ENCODE peak calls at places on chromosomes 7 and 10, in ten cellular contexts. One of them, this sample, is unnamed.

GRCh38 chr10:123795846-123796590 is 95.6 kb downstream of the CPXM2 start:
- DNase-seq in stomach: no peak
- DNase-seq in Panc1: no peak
- DNase-seq in WERI-Rb-1: no peak
- DNase-seq in gastrocnemius medialis: no peak
- DNase-seq in kidney epithelial cell: no peak
- DNase-seq in CD8-positive, alpha-beta T cell: no peak
- DNase-seq in cardiac muscle cell: no peak
- DNase-seq in left ventricle myocardium inferior: no peak
- DNase-seq in upper lobe of right lung: no peak
- DNase-seq in this sample: no peak

GRCh38 chr7:25901658-25902057 is 250.3 kb upstream of the NFE2L3 start:
- DNase-seq in stomach: no peak
- DNase-seq in gastrocnemius medialis: no peak
- DNase-seq in kidney epithelial cell: no peak
- DNase-seq in CD8-positive, alpha-beta T cell: no peak
- DNase-seq in upper lobe of right lung: no peak
- DNase-seq in Panc1: no peak
- DNase-seq in left ventricle myocardium inferior: no peak
- DNase-seq in WERI-Rb-1: no peak
- DNase-seq in cardiac muscle cell: no peak
- DNase-seq in this sample: no peak

GRCh38 chr10:20892011-20892585 is 5.0 kb downstream of the NEBL start:
- DNase-seq in upper lobe of right lung: no peak
- DNase-seq in stomach: no peak
- DNase-seq in Panc1: no peak
- DNase-seq in CD8-positive, alpha-beta T cell: no peak
- DNase-seq in WERI-Rb-1: no peak
- DNase-seq in cardiac muscle cell: peak; percentile 38
- DNase-seq in left ventricle myocardium inferior: peak; percentile 50
- DNase-seq in gastrocnemius medialis: no peak
- DNase-seq in kidney epithelial cell: no peak
- DNase-seq in this sample: no peak

GRCh38 chr10:34235164-34235832 is 579.8 kb downstream of the PARD3 start:
- DNase-seq in Panc1: no peak
- DNase-seq in gastrocnemius medialis: no peak
- DNase-seq in left ventricle myocardium inferior: no peak
- DNase-seq in kidney epithelial cell: no peak
- DNase-seq in WERI-Rb-1: no peak
- DNase-seq in upper lobe of right lung: no peak
- DNase-seq in stomach: no peak
- DNase-seq in CD8-positive, alpha-beta T cell: no peak
- DNase-seq in cardiac muscle cell: no peak
- DNase-seq in this sample: no peak

GRCh38 chr7:35716038-35716803 is 21.3 kb upstream of the HERPUD2 start:
- DNase-seq in CD8-positive, alpha-beta T cell: no peak
- DNase-seq in stomach: peak; percentile 59
- DNase-seq in WERI-Rb-1: no peak
- DNase-seq in kidney epithelial cell: no peak
- DNase-seq in Panc1: no peak
- DNase-seq in upper lobe of right lung: no peak
- DNase-seq in left ventricle myocardium inferior: no peak
- DNase-seq in gastrocnemius medialis: peak; percentile 57
- DNase-seq in cardiac muscle cell: peak; percentile 40
- DNase-seq in this sample: no peak

GRCh38 chr7:116122972-116123595 is 87.3 kb upstream of the TES start:
- DNase-seq in upper lobe of right lung: no peak
- DNase-seq in kidney epithelial cell: peak; percentile 7
- DNase-seq in CD8-positive, alpha-beta T cell: no peak
- DNase-seq in Panc1: peak; percentile 17
- DNase-seq in left ventricle myocardium inferior: no peak
- DNase-seq in WERI-Rb-1: no peak
- DNase-seq in cardiac muscle cell: no peak
- DNase-seq in gastrocnemius medialis: no peak
- DNase-seq in stomach: no peak
- DNase-seq in this sample: no peak

GRCh38 chr10:22647244-22647643 is 67.1 kb downstream of the PIP4K2A start:
- DNase-seq in Panc1: no peak
- DNase-seq in CD8-positive, alpha-beta T cell: no peak
- DNase-seq in left ventricle myocardium inferior: no peak
- DNase-seq in gastrocnemius medialis: no peak
- DNase-seq in WERI-Rb-1: no peak
- DNase-seq in upper lobe of right lung: no peak
- DNase-seq in cardiac muscle cell: no peak
- DNase-seq in stomach: no peak
- DNase-seq in kidney epithelial cell: no peak
- DNase-seq in this sample: no peak

GRCh38 chr10:55374917-55375316 is 573.9 kb upstream of the PCDH15 start:
- DNase-seq in WERI-Rb-1: no peak
- DNase-seq in Panc1: no peak
- DNase-seq in gastrocnemius medialis: no peak
- DNase-seq in stomach: no peak
- DNase-seq in CD8-positive, alpha-beta T cell: no peak
- DNase-seq in left ventricle myocardium inferior: no peak
- DNase-seq in cardiac muscle cell: no peak
- DNase-seq in upper lobe of right lung: no peak
- DNase-seq in kidney epithelial cell: no peak
- DNase-seq in this sample: no peak

GRCh38 chr7:2019693-2020511 is 212.8 kb downstream of the MAD1L1 start:
- DNase-seq in left ventricle myocardium inferior: peak; percentile 77
- DNase-seq in gastrocnemius medialis: peak; percentile 44
- DNase-seq in CD8-positive, alpha-beta T cell: no peak
- DNase-seq in cardiac muscle cell: no peak
- DNase-seq in WERI-Rb-1: peak; percentile 58
- DNase-seq in stomach: no peak
- DNase-seq in upper lobe of right lung: peak; percentile 89
- DNase-seq in Panc1: no peak
- DNase-seq in kidney epithelial cell: peak; percentile 37
- DNase-seq in this sample: peak; percentile 44

GRCh38 chr7:149027560-149028345 is 552 bp downstream of the PDIA4 start:
- DNase-seq in stomach: no peak
- DNase-seq in left ventricle myocardium inferior: no peak
- DNase-seq in WERI-Rb-1: no peak
- DNase-seq in gastrocnemius medialis: no peak
- DNase-seq in CD8-positive, alpha-beta T cell: no peak
- DNase-seq in Panc1: no peak
- DNase-seq in kidney epithelial cell: no peak
- DNase-seq in upper lobe of right lung: no peak
- DNase-seq in cardiac muscle cell: peak; percentile 30
- DNase-seq in this sample: no peak

GRCh38 chr10:73648252-73648651 is 7.0 kb upstream of the MYOZ1 start:
- DNase-seq in CD8-positive, alpha-beta T cell: no peak
- DNase-seq in cardiac muscle cell: no peak
- DNase-seq in gastrocnemius medialis: no peak
- DNase-seq in WERI-Rb-1: no peak
- DNase-seq in upper lobe of right lung: no peak
- DNase-seq in kidney epithelial cell: no peak
- DNase-seq in stomach: no peak
- DNase-seq in Panc1: no peak
- DNase-seq in left ventricle myocardium inferior: peak; percentile 46
- DNase-seq in this sample: no peak

GRCh38 chr7:116139007-116139406 is 71.3 kb upstream of the TES start:
- DNase-seq in WERI-Rb-1: no peak
- DNase-seq in cardiac muscle cell: peak; percentile 88
- DNase-seq in stomach: no peak
- DNase-seq in left ventricle myocardium inferior: no peak
- DNase-seq in gastrocnemius medialis: no peak
- DNase-seq in kidney epithelial cell: no peak
- DNase-seq in Panc1: no peak
- DNase-seq in CD8-positive, alpha-beta T cell: no peak
- DNase-seq in upper lobe of right lung: no peak
- DNase-seq in this sample: no peak

GRCh38 chr10:102744374-102745051 is 765 bp downstream of the WBP1L start:
- DNase-seq in CD8-positive, alpha-beta T cell: peak; percentile 3
- DNase-seq in WERI-Rb-1: no peak
- DNase-seq in gastrocnemius medialis: peak; percentile 68
- DNase-seq in stomach: peak; percentile 31
- DNase-seq in Panc1: no peak
- DNase-seq in upper lobe of right lung: no peak
- DNase-seq in left ventricle myocardium inferior: no peak
- DNase-seq in kidney epithelial cell: no peak
- DNase-seq in cardiac muscle cell: no peak
- DNase-seq in this sample: no peak

GRCh38 chr7:112500619-112501018 is 19.8 kb downstream of the LSMEM1 start:
- DNase-seq in Panc1: no peak
- DNase-seq in upper lobe of right lung: no peak
- DNase-seq in stomach: no peak
- DNase-seq in kidney epithelial cell: no peak
- DNase-seq in gastrocnemius medialis: no peak
- DNase-seq in CD8-positive, alpha-beta T cell: no peak
- DNase-seq in cardiac muscle cell: no peak
- DNase-seq in WERI-Rb-1: no peak
- DNase-seq in left ventricle myocardium inferior: no peak
- DNase-seq in this sample: no peak

DNA sequence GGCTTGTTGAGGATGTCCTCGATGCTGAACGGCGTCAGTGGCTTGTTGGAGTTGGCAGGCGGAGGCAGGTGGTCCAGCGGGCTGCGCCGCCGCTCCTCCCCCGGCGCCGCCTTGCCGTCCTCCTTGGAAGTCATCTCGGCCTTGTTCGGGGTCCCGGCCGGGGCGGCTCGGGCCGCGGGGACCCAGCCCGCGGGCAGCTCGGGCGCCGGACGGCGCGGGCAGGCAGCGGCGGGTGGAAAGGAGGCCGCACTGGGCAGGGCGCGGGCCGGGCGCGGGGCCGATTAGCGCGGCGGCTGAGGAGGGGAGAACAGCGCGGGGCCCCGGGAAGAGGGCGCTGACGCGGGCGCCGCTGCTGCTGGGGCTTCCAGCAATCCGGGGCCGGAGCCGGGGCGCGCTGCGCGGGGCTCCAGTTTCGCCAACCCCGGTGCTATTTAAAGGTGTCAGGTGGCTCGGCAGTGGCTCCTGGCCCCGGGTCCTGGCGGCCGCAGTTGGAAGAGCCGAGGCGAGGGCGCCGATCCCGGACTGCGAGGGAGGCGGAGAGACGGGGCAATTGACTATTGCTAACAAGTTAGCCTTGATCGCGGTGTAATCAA is 485 bp downstream of the LBX1 start:
- DNase-seq in upper lobe of right lung: no peak
- DNase-seq in CD8-positive, alpha-beta T cell: no peak
- DNase-seq in kidney epithelial cell: no peak
- DNase-seq in left ventricle myocardium inferior: no peak
- DNase-seq in stomach: no peak
- DNase-seq in WERI-Rb-1: peak; percentile 44
- DNase-seq in gastrocnemius medialis: peak; percentile 87
- DNase-seq in Panc1: no peak
- DNase-seq in cardiac muscle cell: peak; percentile 45
- DNase-seq in this sample: no peak
- H3K4me3 ChIP-seq in upper lobe of right lung: peak overlapping the region; percentile 31
- H3K4me3 ChIP-seq in CD8-positive, alpha-beta T cell: no peak overlapping the region
- H3K4me3 ChIP-seq in kidney epithelial cell: no peak overlapping the region
- H3K4me3 ChIP-seq in left ventricle myocardium inferior: peak overlapping the region; percentile 51
- H3K4me3 ChIP-seq in stomach: peak overlapping the region; percentile 18
- H3K4me3 ChIP-seq in WERI-Rb-1: peak overlapping the region; percentile 66
- H3K4me3 ChIP-seq in gastrocnemius medialis: peak overlapping the region; percentile 73
- H3K4me3 ChIP-seq in Panc1: peak overlapping the region; percentile 48
- H3K4me3 ChIP-seq in cardiac muscle cell: peak overlapping the region; percentile 12
- H3K4me3 ChIP-seq in this sample: no peak overlapping the region

DNA sequence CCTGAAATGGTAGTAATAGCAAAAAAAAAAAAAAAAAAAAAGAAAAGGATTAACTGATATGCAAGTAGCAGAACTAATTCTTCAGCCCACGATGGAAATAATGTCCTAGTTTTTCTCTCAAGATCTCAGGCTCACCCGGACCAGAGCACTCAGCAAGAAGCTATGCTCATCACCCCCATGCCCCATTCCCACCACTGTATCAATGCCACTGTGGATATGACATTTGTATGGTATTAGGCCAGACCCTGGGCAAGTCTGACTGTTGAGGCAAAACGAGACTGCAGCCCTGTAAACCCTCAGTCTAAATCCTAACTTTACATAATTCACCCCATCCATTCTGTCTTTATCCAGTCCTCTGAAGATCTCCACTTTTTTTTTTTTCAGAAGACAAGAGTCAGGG is 186.1 kb upstream of the KLF14 start:
- DNase-seq in WERI-Rb-1: no peak
- DNase-seq in cardiac muscle cell: no peak
- DNase-seq in gastrocnemius medialis: no peak
- DNase-seq in stomach: no peak
- DNase-seq in CD8-positive, alpha-beta T cell: no peak
- DNase-seq in upper lobe of right lung: no peak
- DNase-seq in Panc1: no peak
- DNase-seq in left ventricle myocardium inferior: no peak
- DNase-seq in kidney epithelial cell: no peak
- DNase-seq in this sample: no peak
- H3K36me3 ChIP-seq in WERI-Rb-1: no peaks in the 10 kb centered on the region
- H3K36me3 ChIP-seq in cardiac muscle cell: no peaks in the 10 kb centered on the region
- H3K36me3 ChIP-seq in gastrocnemius medialis: no peaks in the 10 kb centered on the region
- H3K36me3 ChIP-seq in stomach: no peaks in the 10 kb centered on the region
- H3K36me3 ChIP-seq in CD8-positive, alpha-beta T cell: peaks cover 13% of the 10 kb centered on the region
- H3K36me3 ChIP-seq in upper lobe of right lung: peaks cover 7% of the 10 kb centered on the region
- H3K36me3 ChIP-seq in Panc1: peaks cover 5% of the 10 kb centered on the region
- H3K36me3 ChIP-seq in left ventricle myocardium inferior: no peaks in the 10 kb centered on the region
- H3K36me3 ChIP-seq in kidney epithelial cell: no peaks in the 10 kb centered on the region
- H3K36me3 ChIP-seq in this sample: peaks cover 10% of the 10 kb centered on the region

DNA sequence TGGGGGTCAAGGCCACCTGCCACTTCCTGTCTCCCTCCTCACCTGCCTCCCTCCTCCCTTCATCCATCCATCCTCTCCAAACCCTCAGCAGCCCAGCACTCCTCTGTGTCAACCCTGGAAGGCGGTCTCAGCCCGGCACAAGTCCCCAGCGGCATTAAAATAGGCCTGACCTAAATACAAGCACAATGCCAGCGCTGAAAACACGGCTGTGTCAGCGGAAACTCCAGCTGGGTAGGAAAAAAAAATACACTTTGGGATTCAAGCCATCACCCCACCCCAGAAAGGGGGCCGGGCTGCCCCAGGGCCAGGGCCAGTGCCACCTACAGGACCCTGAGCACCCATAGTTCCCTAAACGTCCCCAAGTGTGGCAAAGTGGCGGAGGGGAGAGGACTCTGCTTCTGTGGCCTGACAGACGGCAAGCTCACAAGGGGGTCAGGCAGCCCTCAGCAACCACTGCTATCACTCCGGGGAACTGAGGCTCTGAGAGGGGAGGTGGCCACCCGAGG is 22.7 kb upstream of the GTF2IRD1 start:
- DNase-seq in gastrocnemius medialis: peak; percentile 59
- DNase-seq in Panc1: no peak
- DNase-seq in upper lobe of right lung: no peak
- DNase-seq in left ventricle myocardium inferior: no peak
- DNase-seq in kidney epithelial cell: no peak
- DNase-seq in stomach: no peak
- DNase-seq in WERI-Rb-1: no peak
- DNase-seq in cardiac muscle cell: no peak
- DNase-seq in CD8-positive, alpha-beta T cell: no peak
- DNase-seq in this sample: no peak
- TF ChIP-seq CTCF in gastrocnemius medialis: no peak
- TF ChIP-seq CTCF in Panc1: no peak
- TF ChIP-seq CTCF in upper lobe of right lung: no peak
- TF ChIP-seq CTCF in left ventricle myocardium inferior: no peak
- TF ChIP-seq CTCF in kidney epithelial cell: no peak
- TF ChIP-seq CTCF in stomach: no peak
- TF ChIP-seq CTCF in WERI-Rb-1: no peak
- TF ChIP-seq CTCF in cardiac muscle cell: no peak
- TF ChIP-seq CTCF in CD8-positive, alpha-beta T cell: no peak
- TF ChIP-seq CTCF in this sample: no peak

DNA sequence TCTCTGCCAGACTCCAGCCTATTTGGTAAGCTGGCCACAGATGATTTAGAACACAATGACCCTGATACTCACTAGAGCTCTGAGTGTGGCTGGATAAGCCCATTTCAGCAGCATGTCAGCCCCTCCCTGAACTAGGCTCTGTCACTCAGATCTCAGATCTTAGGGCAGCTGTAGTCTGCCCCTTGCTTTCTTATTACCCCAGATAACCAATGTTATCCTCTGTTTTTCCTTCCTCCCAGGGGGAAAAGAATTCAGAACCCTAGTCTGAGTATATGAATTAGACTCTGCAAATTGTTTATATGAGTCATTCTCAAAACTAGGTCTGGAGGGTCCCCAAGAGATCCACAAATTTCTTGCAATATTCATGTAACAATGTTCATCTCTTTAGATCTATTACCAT is 286.2 kb downstream of the KCNMA1 start:
- DNase-seq in gastrocnemius medialis: no peak
- DNase-seq in upper lobe of right lung: no peak
- DNase-seq in kidney epithelial cell: no peak
- DNase-seq in left ventricle myocardium inferior: no peak
- DNase-seq in CD8-positive, alpha-beta T cell: no peak
- DNase-seq in cardiac muscle cell: peak; percentile 3
- DNase-seq in stomach: no peak
- DNase-seq in Panc1: no peak
- DNase-seq in WERI-Rb-1: peak; percentile 50
- DNase-seq in this sample: no peak
- H3K4me3 ChIP-seq in gastrocnemius medialis: no peak overlapping the region
- H3K4me3 ChIP-seq in upper lobe of right lung: no peak overlapping the region
- H3K4me3 ChIP-seq in kidney epithelial cell: no peak overlapping the region
- H3K4me3 ChIP-seq in left ventricle myocardium inferior: no peak overlapping the region
- H3K4me3 ChIP-seq in CD8-positive, alpha-beta T cell: no peak overlapping the region
- H3K4me3 ChIP-seq in cardiac muscle cell: no peak overlapping the region
- H3K4me3 ChIP-seq in stomach: no peak overlapping the region
- H3K4me3 ChIP-seq in Panc1: no peak overlapping the region
- H3K4me3 ChIP-seq in WERI-Rb-1: no peak overlapping the region
- H3K4me3 ChIP-seq in this sample: no peak overlapping the region